ENCODE peak calls at places on chromosomes 12 and 14, in eight cellular contexts. One of them, this sample, is unnamed.

GRCh38 chr12:115322275-115322674 is 638.3 kb upstream of the TBX3 start:
- DNase-seq in testis: no peak
- DNase-seq in esophagus squamous epithelium: no peak
- DNase-seq in HepG2: no peak
- DNase-seq in sigmoid colon: no peak
- DNase-seq in Peyer's patch: no peak
- DNase-seq in IMR-90: peak; percentile 76
- DNase-seq in GM12878: peak; percentile 45
- DNase-seq in this sample: no peak

GRCh38 chr12:109961612-109962011 is 34.6 kb downstream of the GIT2 start:
- DNase-seq in IMR-90: no peak
- DNase-seq in Peyer's patch: no peak
- DNase-seq in HepG2: no peak
- DNase-seq in testis: no peak
- DNase-seq in GM12878: no peak
- DNase-seq in sigmoid colon: no peak
- DNase-seq in esophagus squamous epithelium: no peak
- DNase-seq in this sample: no peak

GRCh38 chr12:76020731-76021672 is 10.6 kb downstream of the PHLDA1 start:
- DNase-seq in esophagus squamous epithelium: no peak
- DNase-seq in sigmoid colon: no peak
- DNase-seq in IMR-90: peak; percentile 99
- DNase-seq in HepG2: no peak
- DNase-seq in Peyer's patch: no peak
- DNase-seq in testis: no peak
- DNase-seq in GM12878: peak; percentile 19
- DNase-seq in this sample: no peak

GRCh38 chr14:101151930-101152310 is 248.4 kb upstream of the RTL1 start:
- DNase-seq in esophagus squamous epithelium: no peak
- DNase-seq in IMR-90: no peak
- DNase-seq in Peyer's patch: no peak
- DNase-seq in testis: no peak
- DNase-seq in HepG2: no peak
- DNase-seq in GM12878: no peak
- DNase-seq in sigmoid colon: no peak
- DNase-seq in this sample: no peak

GRCh38 chr12:65689508-65689907 is 134.8 kb upstream of the HMGA2 start:
- DNase-seq in GM12878: no peak
- DNase-seq in IMR-90: no peak
- DNase-seq in testis: no peak
- DNase-seq in esophagus squamous epithelium: no peak
- DNase-seq in HepG2: no peak
- DNase-seq in sigmoid colon: no peak
- DNase-seq in Peyer's patch: no peak
- DNase-seq in this sample: no peak

GRCh38 chr14:52834440-52834842 is 43.0 kb upstream of the GNPNAT1 start:
- DNase-seq in HepG2: no peak
- DNase-seq in GM12878: no peak
- DNase-seq in esophagus squamous epithelium: no peak
- DNase-seq in Peyer's patch: no peak
- DNase-seq in testis: no peak
- DNase-seq in IMR-90: peak; percentile 93
- DNase-seq in sigmoid colon: no peak
- DNase-seq in this sample: no peak

GRCh38 chr12:49160415-49160814 is 28.5 kb downstream of the TUBA1A start:
- DNase-seq in GM12878: no peak
- DNase-seq in esophagus squamous epithelium: no peak
- DNase-seq in IMR-90: no peak
- DNase-seq in Peyer's patch: no peak
- DNase-seq in testis: no peak
- DNase-seq in HepG2: no peak
- DNase-seq in sigmoid colon: no peak
- DNase-seq in this sample: no peak

GRCh38 chr12:122138181-122138580 is 35.8 kb downstream of the IL31 start:
- DNase-seq in Peyer's patch: no peak
- DNase-seq in IMR-90: no peak
- DNase-seq in esophagus squamous epithelium: no peak
- DNase-seq in sigmoid colon: no peak
- DNase-seq in GM12878: no peak
- DNase-seq in testis: peak; percentile 50
- DNase-seq in HepG2: no peak
- DNase-seq in this sample: no peak

GRCh38 chr14:80784824-80785223 is 156.7 kb downstream of the CEP128 start:
- DNase-seq in testis: peak; percentile 16
- DNase-seq in IMR-90: peak; percentile 49
- DNase-seq in esophagus squamous epithelium: no peak
- DNase-seq in sigmoid colon: no peak
- DNase-seq in HepG2: no peak
- DNase-seq in GM12878: no peak
- DNase-seq in Peyer's patch: no peak
- DNase-seq in this sample: no peak

GRCh38 chr14:88323086-88323519 is at the start of gene KCNK10:
- DNase-seq in esophagus squamous epithelium: no peak
- DNase-seq in testis: no peak
- DNase-seq in HepG2: no peak
- DNase-seq in IMR-90: no peak
- DNase-seq in sigmoid colon: no peak
- DNase-seq in GM12878: no peak
- DNase-seq in Peyer's patch: no peak
- DNase-seq in this sample: no peak

GRCh38 chr14:37597538-37598084 is 2.2 kb downstream of the TTC6 start:
- DNase-seq in HepG2: no peak
- DNase-seq in testis: peak; percentile 30
- DNase-seq in Peyer's patch: no peak
- DNase-seq in IMR-90: no peak
- DNase-seq in GM12878: no peak
- DNase-seq in esophagus squamous epithelium: no peak
- DNase-seq in sigmoid colon: peak; percentile 57
- DNase-seq in this sample: no peak

GRCh38 chr14:75522919-75523318 is 650 bp downstream of the BATF start:
- DNase-seq in GM12878: no peak
- DNase-seq in esophagus squamous epithelium: no peak
- DNase-seq in Peyer's patch: no peak
- DNase-seq in HepG2: no peak
- DNase-seq in sigmoid colon: no peak
- DNase-seq in IMR-90: no peak
- DNase-seq in testis: no peak
- DNase-seq in this sample: no peak
- H3K4me3 ChIP-seq in GM12878: peak overlapping the region; percentile 95
- H3K4me3 ChIP-seq in esophagus squamous epithelium: peak overlapping the region; percentile 32
- H3K4me3 ChIP-seq in Peyer's patch: peak overlapping the region; percentile 53
- H3K4me3 ChIP-seq in HepG2: no peak overlapping the region
- H3K4me3 ChIP-seq in sigmoid colon: no peak overlapping the region
- H3K4me3 ChIP-seq in IMR-90: no peak overlapping the region
- H3K4me3 ChIP-seq in testis: no peak overlapping the region
- H3K4me3 ChIP-seq in this sample: no peak overlapping the region

DNA sequence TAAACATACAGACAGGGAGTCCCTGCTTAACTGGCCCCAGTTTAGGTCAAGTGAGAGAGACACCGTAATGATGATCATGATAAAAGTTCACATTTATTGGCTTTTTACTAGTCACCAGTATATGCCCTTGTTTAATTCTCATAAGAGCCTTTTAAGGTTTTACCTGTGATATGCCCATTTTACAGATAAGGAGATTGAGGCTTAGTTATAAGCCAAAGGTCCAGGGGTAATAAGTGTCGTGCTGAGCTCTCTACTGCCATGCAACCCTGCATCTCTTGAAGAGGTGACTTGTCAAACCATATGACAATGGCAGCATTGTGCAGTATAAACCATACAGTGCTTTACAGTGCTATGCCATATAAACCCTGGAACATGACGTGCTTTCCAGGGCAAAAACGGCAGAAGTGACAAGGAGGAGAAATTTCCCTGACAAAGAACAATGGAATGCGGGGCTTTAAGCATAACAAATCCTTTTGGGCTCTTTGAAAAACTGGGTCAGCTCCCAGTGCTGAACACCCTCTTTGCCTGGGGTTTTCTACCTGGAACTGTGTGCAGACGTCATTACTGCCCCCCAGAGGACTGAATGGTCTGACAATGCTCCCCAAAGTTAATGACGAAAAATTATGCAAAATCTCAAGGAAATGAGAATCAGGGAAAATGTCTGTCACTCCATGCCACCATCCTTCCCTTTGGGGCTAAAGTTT is 59.7 kb upstream of the C14orf132 start:
- DNase-seq in testis: no peak
- DNase-seq in esophagus squamous epithelium: no peak
- DNase-seq in sigmoid colon: no peak
- DNase-seq in GM12878: no peak
- DNase-seq in HepG2: no peak
- DNase-seq in IMR-90: no peak
- DNase-seq in Peyer's patch: no peak
- DNase-seq in this sample: no peak
- TF ChIP-seq CTCF in testis: no peak
- TF ChIP-seq CTCF in esophagus squamous epithelium: no peak
- TF ChIP-seq CTCF in sigmoid colon: no peak
- TF ChIP-seq CTCF in GM12878: no peak
- TF ChIP-seq CTCF in HepG2: peak; percentile 14
- TF ChIP-seq CTCF in IMR-90: no peak
- TF ChIP-seq CTCF in Peyer's patch: no peak
- TF ChIP-seq CTCF in this sample: no peak

GRCh38 chr12:71754461-71755145 is at the start of gene RAB21:
- DNase-seq in HepG2: peak; percentile 94
- DNase-seq in testis: peak; percentile 99
- DNase-seq in GM12878: peak; percentile 70
- DNase-seq in IMR-90: peak; percentile 95
- DNase-seq in sigmoid colon: peak; percentile 99
- DNase-seq in esophagus squamous epithelium: peak; percentile 92
- DNase-seq in Peyer's patch: peak; percentile 99
- DNase-seq in this sample: peak; percentile 98

GRCh38 chr12:71752887-71753286 is 1.8 kb upstream of the RAB21 start:
- DNase-seq in IMR-90: no peak
- DNase-seq in esophagus squamous epithelium: no peak
- DNase-seq in sigmoid colon: no peak
- DNase-seq in HepG2: no peak
- DNase-seq in testis: no peak
- DNase-seq in Peyer's patch: no peak
- DNase-seq in GM12878: no peak
- DNase-seq in this sample: no peak

GRCh38 chr12:71759941-71760340 is 5.3 kb downstream of the RAB21 start:
- DNase-seq in GM12878: no peak
- DNase-seq in IMR-90: no peak
- DNase-seq in HepG2: no peak
- DNase-seq in Peyer's patch: no peak
- DNase-seq in testis: no peak
- DNase-seq in esophagus squamous epithelium: no peak
- DNase-seq in sigmoid colon: no peak
- DNase-seq in this sample: no peak

GRCh38 chr12:71756054-71756675 is 1.5 kb downstream of the RAB21 start:
- DNase-seq in IMR-90: no peak
- DNase-seq in HepG2: no peak
- DNase-seq in GM12878: no peak
- DNase-seq in sigmoid colon: no peak
- DNase-seq in testis: no peak
- DNase-seq in Peyer's patch: no peak
- DNase-seq in esophagus squamous epithelium: no peak
- DNase-seq in this sample: no peak

GRCh38 chr12:71755146-71755892 is 656 bp downstream of the RAB21 start:
- DNase-seq in IMR-90: peak; percentile 73
- DNase-seq in Peyer's patch: peak; percentile 51
- DNase-seq in HepG2: peak; percentile 18
- DNase-seq in sigmoid colon: peak; percentile 77
- DNase-seq in esophagus squamous epithelium: no peak
- DNase-seq in testis: peak; percentile 54
- DNase-seq in GM12878: peak; percentile 30
- DNase-seq in this sample: peak; percentile 30
- TF ChIP-seq POLR2A in IMR-90: peak; percentile 41
- TF ChIP-seq POLR2A in Peyer's patch: no peak
- TF ChIP-seq POLR2A in HepG2: peak; percentile 17
- TF ChIP-seq POLR2A in sigmoid colon: no peak
- TF ChIP-seq POLR2A in esophagus squamous epithelium: no peak
- TF ChIP-seq POLR2A in testis: no peak
- TF ChIP-seq POLR2A in GM12878: peak; percentile 7
- TF ChIP-seq POLR2A in this sample: no peak

GRCh38 chr14:69572634-69573135 is 2.0 kb downstream of the CCDC177 start:
- DNase-seq in Peyer's patch: no peak
- DNase-seq in IMR-90: no peak
- DNase-seq in GM12878: no peak
- DNase-seq in testis: no peak
- DNase-seq in esophagus squamous epithelium: no peak
- DNase-seq in sigmoid colon: no peak
- DNase-seq in HepG2: no peak
- DNase-seq in this sample: no peak

GRCh38 chr14:69574954-69575295 is 254 bp upstream of the CCDC177 start:
- DNase-seq in esophagus squamous epithelium: no peak
- DNase-seq in IMR-90: no peak
- DNase-seq in sigmoid colon: no peak
- DNase-seq in Peyer's patch: no peak
- DNase-seq in testis: no peak
- DNase-seq in HepG2: no peak
- DNase-seq in GM12878: no peak
- DNase-seq in this sample: no peak

GRCh38 chr14:69573841-69574265 is 818 bp downstream of the CCDC177 start:
- DNase-seq in esophagus squamous epithelium: no peak
- DNase-seq in HepG2: no peak
- DNase-seq in Peyer's patch: no peak
- DNase-seq in GM12878: no peak
- DNase-seq in IMR-90: no peak
- DNase-seq in testis: no peak
- DNase-seq in sigmoid colon: no peak
- DNase-seq in this sample: no peak

GRCh38 chr14:69573205-69573840 is 1.3 kb downstream of the CCDC177 start:
- DNase-seq in esophagus squamous epithelium: no peak
- DNase-seq in IMR-90: no peak
- DNase-seq in GM12878: no peak
- DNase-seq in sigmoid colon: no peak
- DNase-seq in HepG2: no peak
- DNase-seq in Peyer's patch: no peak
- DNase-seq in testis: no peak
- DNase-seq in this sample: peak; percentile 28

GRCh38 chr14:69574266-69574953 is at the start of gene CCDC177:
- DNase-seq in testis: peak; percentile 58
- DNase-seq in GM12878: no peak
- DNase-seq in Peyer's patch: peak; percentile 70
- DNase-seq in esophagus squamous epithelium: no peak
- DNase-seq in IMR-90: peak; percentile 48
- DNase-seq in sigmoid colon: no peak
- DNase-seq in HepG2: peak; percentile 28
- DNase-seq in this sample: peak; percentile 40
- H3K4me3 ChIP-seq in testis: peak within 1 kb of the TSS; percentile 29
- H3K4me3 ChIP-seq in GM12878: no peak within 1 kb of the TSS
- H3K4me3 ChIP-seq in Peyer's patch: no peak within 1 kb of the TSS
- H3K4me3 ChIP-seq in esophagus squamous epithelium: peak within 1 kb of the TSS; percentile 28
- H3K4me3 ChIP-seq in IMR-90: no peak within 1 kb of the TSS
- H3K4me3 ChIP-seq in sigmoid colon: no peak within 1 kb of the TSS
- H3K4me3 ChIP-seq in HepG2: peak within 1 kb of the TSS; percentile 61
- H3K4me3 ChIP-seq in this sample: peak within 1 kb of the TSS; percentile 17

DNA sequence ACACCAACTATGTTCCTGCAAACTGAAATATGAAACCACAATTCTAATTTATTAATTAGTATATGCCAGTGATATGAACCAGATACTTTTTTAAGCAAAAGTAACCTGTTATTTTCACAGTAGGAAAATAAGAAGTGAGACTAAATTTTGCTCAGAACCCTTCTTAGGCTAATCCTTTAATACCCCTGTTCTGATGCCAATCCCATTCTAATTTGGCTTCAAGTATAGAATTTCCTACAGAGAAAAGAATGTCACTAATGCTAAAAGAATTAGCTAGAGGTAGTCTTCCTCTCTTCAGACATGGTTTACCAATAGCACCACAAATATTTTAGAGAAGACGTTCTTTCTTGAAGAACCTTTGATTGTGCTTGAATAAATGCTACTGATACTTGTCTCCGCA is 758.4 kb downstream of the FLRT2 start:
- DNase-seq in esophagus squamous epithelium: no peak
- DNase-seq in Peyer's patch: no peak
- DNase-seq in HepG2: no peak
- DNase-seq in testis: no peak
- DNase-seq in sigmoid colon: no peak
- DNase-seq in GM12878: no peak
- DNase-seq in IMR-90: no peak
- DNase-seq in this sample: no peak
- TF ChIP-seq CTCF in esophagus squamous epithelium: no peak
- TF ChIP-seq CTCF in Peyer's patch: no peak
- TF ChIP-seq CTCF in HepG2: no peak
- TF ChIP-seq CTCF in testis: no peak
- TF ChIP-seq CTCF in sigmoid colon: no peak
- TF ChIP-seq CTCF in GM12878: no peak
- TF ChIP-seq CTCF in IMR-90: no peak
- TF ChIP-seq CTCF in this sample: no peak